ENCODE peak calls at places on chromosomes 11 and 22, in six cellular contexts. One of them, this sample, is unnamed.

GRCh38 chr11:12838463-12839120 is 164.4 kb downstream of the TEAD1 start:
- DNase-seq in naive thymus-derived CD4-positive, alpha-beta T cell: no peak
- DNase-seq in gastrocnemius medialis: no peak
- DNase-seq in PC-3: no peak
- DNase-seq in thoracic aorta: no peak
- DNase-seq in CD8-positive, alpha-beta memory T cell: no peak
- DNase-seq in this sample: no peak

GRCh38 chr11:62805991-62806441 is 776 bp upstream of the NXF1 start:
- DNase-seq in naive thymus-derived CD4-positive, alpha-beta T cell: no peak
- DNase-seq in thoracic aorta: no peak
- DNase-seq in CD8-positive, alpha-beta memory T cell: no peak
- DNase-seq in gastrocnemius medialis: peak; percentile 35
- DNase-seq in PC-3: no peak
- DNase-seq in this sample: no peak

GRCh38 chr11:68798221-68798813 is 43.4 kb downstream of the CPT1A start:
- DNase-seq in CD8-positive, alpha-beta memory T cell: peak; percentile 58
- DNase-seq in PC-3: peak; percentile 52
- DNase-seq in thoracic aorta: no peak
- DNase-seq in naive thymus-derived CD4-positive, alpha-beta T cell: peak; percentile 17
- DNase-seq in gastrocnemius medialis: no peak
- DNase-seq in this sample: peak; percentile 9

GRCh38 chr11:46026616-46027293 is 94.5 kb downstream of the PHF21A start:
- DNase-seq in thoracic aorta: no peak
- DNase-seq in CD8-positive, alpha-beta memory T cell: no peak
- DNase-seq in gastrocnemius medialis: no peak
- DNase-seq in naive thymus-derived CD4-positive, alpha-beta T cell: no peak
- DNase-seq in PC-3: no peak
- DNase-seq in this sample: no peak

GRCh38 chr11:132496341-132496740 is 1036.0 kb downstream of the OPCML start:
- DNase-seq in CD8-positive, alpha-beta memory T cell: no peak
- DNase-seq in thoracic aorta: no peak
- DNase-seq in naive thymus-derived CD4-positive, alpha-beta T cell: no peak
- DNase-seq in gastrocnemius medialis: no peak
- DNase-seq in PC-3: no peak
- DNase-seq in this sample: no peak

GRCh38 chr11:11027271-11027670 is 169.4 kb upstream of the ZBED5 start:
- DNase-seq in thoracic aorta: no peak
- DNase-seq in PC-3: peak; percentile 82
- DNase-seq in naive thymus-derived CD4-positive, alpha-beta T cell: no peak
- DNase-seq in CD8-positive, alpha-beta memory T cell: no peak
- DNase-seq in gastrocnemius medialis: no peak
- DNase-seq in this sample: no peak

GRCh38 chr11:2899080-2899783 is 13.7 kb upstream of the CDKN1C start:
- DNase-seq in thoracic aorta: no peak
- DNase-seq in PC-3: no peak
- DNase-seq in naive thymus-derived CD4-positive, alpha-beta T cell: no peak
- DNase-seq in CD8-positive, alpha-beta memory T cell: no peak
- DNase-seq in gastrocnemius medialis: peak; percentile 36
- DNase-seq in this sample: no peak

GRCh38 chr22:19359554-19360299 is 68.2 kb upstream of the CLTCL1 start:
- DNase-seq in PC-3: no peak
- DNase-seq in CD8-positive, alpha-beta memory T cell: no peak
- DNase-seq in gastrocnemius medialis: no peak
- DNase-seq in naive thymus-derived CD4-positive, alpha-beta T cell: no peak
- DNase-seq in thoracic aorta: no peak
- DNase-seq in this sample: no peak

GRCh38 chr11:33835143-33835878 is 56.6 kb downstream of the LMO2 start:
- DNase-seq in thoracic aorta: no peak
- DNase-seq in PC-3: peak; percentile 63
- DNase-seq in gastrocnemius medialis: no peak
- DNase-seq in CD8-positive, alpha-beta memory T cell: no peak
- DNase-seq in naive thymus-derived CD4-positive, alpha-beta T cell: no peak
- DNase-seq in this sample: peak; percentile 5

GRCh38 chr22:39471421-39472141 is 14.8 kb downstream of the MGAT3 start:
- DNase-seq in CD8-positive, alpha-beta memory T cell: no peak
- DNase-seq in gastrocnemius medialis: no peak
- DNase-seq in naive thymus-derived CD4-positive, alpha-beta T cell: no peak
- DNase-seq in PC-3: no peak
- DNase-seq in thoracic aorta: no peak
- DNase-seq in this sample: no peak

GRCh38 chr22:42061041-42061440 is 9.6 kb downstream of the NAGA start:
- DNase-seq in CD8-positive, alpha-beta memory T cell: no peak
- DNase-seq in naive thymus-derived CD4-positive, alpha-beta T cell: no peak
- DNase-seq in PC-3: no peak
- DNase-seq in thoracic aorta: no peak
- DNase-seq in gastrocnemius medialis: no peak
- DNase-seq in this sample: no peak

GRCh38 chr22:38490915-38491314 is 15.2 kb downstream of the DDX17 start:
- DNase-seq in gastrocnemius medialis: no peak
- DNase-seq in CD8-positive, alpha-beta memory T cell: no peak
- DNase-seq in naive thymus-derived CD4-positive, alpha-beta T cell: no peak
- DNase-seq in PC-3: no peak
- DNase-seq in thoracic aorta: no peak
- DNase-seq in this sample: no peak

GRCh38 chr11:126474888-126475626 is 119.6 kb downstream of the ST3GAL4 start:
- DNase-seq in CD8-positive, alpha-beta memory T cell: no peak
- DNase-seq in thoracic aorta: no peak
- DNase-seq in PC-3: no peak
- DNase-seq in naive thymus-derived CD4-positive, alpha-beta T cell: no peak
- DNase-seq in gastrocnemius medialis: no peak
- DNase-seq in this sample: no peak

GRCh38 chr11:83012168-83013067 is 59.3 kb downstream of the RAB30 start:
- DNase-seq in naive thymus-derived CD4-positive, alpha-beta T cell: no peak
- DNase-seq in CD8-positive, alpha-beta memory T cell: no peak
- DNase-seq in gastrocnemius medialis: no peak
- DNase-seq in thoracic aorta: no peak
- DNase-seq in PC-3: no peak
- DNase-seq in this sample: no peak

GRCh38 chr11:8356731-8357504 is 93.2 kb upstream of the LMO1 start:
- DNase-seq in PC-3: no peak
- DNase-seq in naive thymus-derived CD4-positive, alpha-beta T cell: no peak
- DNase-seq in CD8-positive, alpha-beta memory T cell: no peak
- DNase-seq in thoracic aorta: no peak
- DNase-seq in gastrocnemius medialis: no peak
- DNase-seq in this sample: no peak

GRCh38 chr11:17687946-17688670 is 31.3 kb upstream of the MYOD1 start:
- DNase-seq in gastrocnemius medialis: peak; percentile 95
- DNase-seq in CD8-positive, alpha-beta memory T cell: no peak
- DNase-seq in PC-3: no peak
- DNase-seq in naive thymus-derived CD4-positive, alpha-beta T cell: no peak
- DNase-seq in thoracic aorta: no peak
- DNase-seq in this sample: no peak

GRCh38 chr11:105719073-105719846 is 109.4 kb downstream of the GRIA4 start:
- DNase-seq in gastrocnemius medialis: no peak
- DNase-seq in CD8-positive, alpha-beta memory T cell: no peak
- DNase-seq in PC-3: peak; percentile 99
- DNase-seq in naive thymus-derived CD4-positive, alpha-beta T cell: no peak
- DNase-seq in thoracic aorta: no peak
- DNase-seq in this sample: no peak

GRCh38 chr11:6755303-6755952 is 16.3 kb downstream of the OR2AG2 start:
- DNase-seq in gastrocnemius medialis: no peak
- DNase-seq in thoracic aorta: no peak
- DNase-seq in CD8-positive, alpha-beta memory T cell: peak; percentile 55
- DNase-seq in PC-3: peak; percentile 60
- DNase-seq in naive thymus-derived CD4-positive, alpha-beta T cell: no peak
- DNase-seq in this sample: peak; percentile 31

GRCh38 chr11:114438303-114438702 is 964 bp upstream of the REXO2 start:
- DNase-seq in gastrocnemius medialis: no peak
- DNase-seq in PC-3: peak; percentile 80
- DNase-seq in thoracic aorta: no peak
- DNase-seq in CD8-positive, alpha-beta memory T cell: no peak
- DNase-seq in naive thymus-derived CD4-positive, alpha-beta T cell: no peak
- DNase-seq in this sample: no peak

DNA sequence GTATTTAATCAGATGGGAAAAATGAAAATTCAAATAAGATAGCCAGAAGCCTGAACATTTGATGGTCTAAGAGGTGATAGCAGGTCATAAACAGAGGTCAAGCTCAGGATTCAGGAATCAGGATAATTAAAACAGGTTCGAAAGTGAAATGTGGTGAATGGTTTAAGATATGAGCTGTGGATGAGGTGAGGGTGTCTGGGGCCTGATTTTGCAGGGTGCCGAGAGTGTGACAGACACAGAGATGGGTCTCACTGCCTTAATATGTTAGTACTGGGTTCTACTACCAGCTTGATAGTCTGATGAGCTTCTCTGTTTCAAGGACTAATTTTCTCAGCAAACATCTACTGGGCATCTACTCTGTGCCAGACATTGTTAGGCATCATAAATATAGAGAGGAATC is 19.9 kb upstream of the EMSY start:
- DNase-seq in PC-3: no peak
- DNase-seq in thoracic aorta: no peak
- DNase-seq in CD8-positive, alpha-beta memory T cell: no peak
- DNase-seq in naive thymus-derived CD4-positive, alpha-beta T cell: no peak
- DNase-seq in gastrocnemius medialis: no peak
- DNase-seq in this sample: no peak
- H3K27me3 ChIP-seq in PC-3: no peaks in the 10 kb centered on the region
- H3K27me3 ChIP-seq in thoracic aorta: no peaks in the 10 kb centered on the region
- H3K27me3 ChIP-seq in CD8-positive, alpha-beta memory T cell: no peaks in the 10 kb centered on the region
- H3K27me3 ChIP-seq in naive thymus-derived CD4-positive, alpha-beta T cell: no peaks in the 10 kb centered on the region
- H3K27me3 ChIP-seq in gastrocnemius medialis: no peaks in the 10 kb centered on the region
- H3K27me3 ChIP-seq in this sample: no peaks in the 10 kb centered on the region

GRCh38 chr11:15816996-15817395 is 539.4 kb downstream of the SOX6 start:
- DNase-seq in gastrocnemius medialis: no peak
- DNase-seq in naive thymus-derived CD4-positive, alpha-beta T cell: no peak
- DNase-seq in CD8-positive, alpha-beta memory T cell: no peak
- DNase-seq in thoracic aorta: no peak
- DNase-seq in PC-3: no peak
- DNase-seq in this sample: no peak

GRCh38 chr11:15815246-15816209 is 540.8 kb downstream of the SOX6 start:
- DNase-seq in PC-3: no peak
- DNase-seq in gastrocnemius medialis: no peak
- DNase-seq in naive thymus-derived CD4-positive, alpha-beta T cell: no peak
- DNase-seq in thoracic aorta: no peak
- DNase-seq in CD8-positive, alpha-beta memory T cell: no peak
- DNase-seq in this sample: no peak

GRCh38 chr11:15819679-15820286 is 536.6 kb downstream of the SOX6 start:
- DNase-seq in PC-3: peak; percentile 52
- DNase-seq in thoracic aorta: no peak
- DNase-seq in gastrocnemius medialis: peak; percentile 64
- DNase-seq in CD8-positive, alpha-beta memory T cell: no peak
- DNase-seq in naive thymus-derived CD4-positive, alpha-beta T cell: no peak
- DNase-seq in this sample: no peak

GRCh38 chr11:15816270-15816871 is 540.0 kb downstream of the SOX6 start:
- DNase-seq in gastrocnemius medialis: peak; percentile 39
- DNase-seq in PC-3: peak; percentile 15
- DNase-seq in CD8-positive, alpha-beta memory T cell: no peak
- DNase-seq in naive thymus-derived CD4-positive, alpha-beta T cell: no peak
- DNase-seq in thoracic aorta: no peak
- DNase-seq in this sample: no peak

GRCh38 chr11:15818132-15818842 is 538.1 kb downstream of the SOX6 start:
- DNase-seq in naive thymus-derived CD4-positive, alpha-beta T cell: no peak
- DNase-seq in CD8-positive, alpha-beta memory T cell: no peak
- DNase-seq in PC-3: no peak
- DNase-seq in gastrocnemius medialis: no peak
- DNase-seq in thoracic aorta: no peak
- DNase-seq in this sample: no peak
- H3K27ac ChIP-seq in naive thymus-derived CD4-positive, alpha-beta T cell: no peak overlapping the region
- H3K27ac ChIP-seq in CD8-positive, alpha-beta memory T cell: no peak overlapping the region
- H3K27ac ChIP-seq in PC-3: no peak overlapping the region
- H3K27ac ChIP-seq in gastrocnemius medialis: peak overlapping the region; percentile 48
- H3K27ac ChIP-seq in thoracic aorta: no peak overlapping the region
- H3K27ac ChIP-seq in this sample: no peak overlapping the region

DNA sequence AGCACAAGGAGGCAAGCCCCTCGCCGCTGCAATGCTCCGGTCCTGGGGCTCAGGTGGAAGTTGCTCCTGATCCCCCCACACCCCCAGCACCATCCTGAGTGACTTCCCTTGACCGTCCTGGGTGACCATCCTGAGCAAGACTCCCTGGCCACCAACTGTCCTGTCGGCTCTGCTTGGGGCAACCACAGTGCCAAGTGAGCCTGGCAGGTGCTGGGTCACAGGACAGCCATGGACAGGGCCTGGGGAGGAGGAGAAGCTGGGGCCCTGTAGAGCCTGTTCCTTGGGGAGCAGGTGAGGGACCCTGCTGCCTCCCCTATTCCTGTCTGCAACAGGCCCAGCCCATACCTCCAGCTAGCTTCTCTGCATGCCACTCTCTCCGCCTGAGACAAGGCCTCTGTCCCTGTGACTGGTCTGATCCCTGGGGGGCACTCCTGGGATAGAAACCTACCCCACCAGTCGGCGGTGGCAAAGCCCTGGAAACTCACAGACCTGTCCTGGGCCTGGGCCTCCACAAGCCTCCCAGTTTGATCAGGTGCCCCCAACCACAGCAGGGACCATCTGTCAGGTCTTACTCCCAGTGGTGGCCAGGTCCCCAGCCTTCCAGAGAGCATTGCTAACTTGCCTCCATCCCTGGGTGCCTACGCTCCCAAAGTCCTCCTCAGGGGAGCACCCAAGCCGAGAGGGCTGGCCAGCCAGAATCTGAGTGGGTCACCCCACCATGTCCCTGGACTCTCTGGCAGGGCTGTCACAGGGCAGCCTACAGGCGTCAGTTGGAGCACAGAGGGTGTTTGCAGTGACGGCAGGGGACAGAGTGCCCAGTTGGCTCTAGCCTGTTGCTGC is 68.7 kb upstream of the WNT7B start:
- DNase-seq in CD8-positive, alpha-beta memory T cell: peak; percentile 49
- DNase-seq in thoracic aorta: no peak
- DNase-seq in PC-3: no peak
- DNase-seq in naive thymus-derived CD4-positive, alpha-beta T cell: no peak
- DNase-seq in gastrocnemius medialis: peak; percentile 79
- DNase-seq in this sample: no peak
- H3K27me3 ChIP-seq in CD8-positive, alpha-beta memory T cell: no peaks in the 10 kb centered on the region
- H3K27me3 ChIP-seq in thoracic aorta: no peaks in the 10 kb centered on the region
- H3K27me3 ChIP-seq in PC-3: no peaks in the 10 kb centered on the region
- H3K27me3 ChIP-seq in naive thymus-derived CD4-positive, alpha-beta T cell: no peaks in the 10 kb centered on the region
- H3K27me3 ChIP-seq in gastrocnemius medialis: no peaks in the 10 kb centered on the region
- H3K27me3 ChIP-seq in this sample: no peaks in the 10 kb centered on the region

DNA sequence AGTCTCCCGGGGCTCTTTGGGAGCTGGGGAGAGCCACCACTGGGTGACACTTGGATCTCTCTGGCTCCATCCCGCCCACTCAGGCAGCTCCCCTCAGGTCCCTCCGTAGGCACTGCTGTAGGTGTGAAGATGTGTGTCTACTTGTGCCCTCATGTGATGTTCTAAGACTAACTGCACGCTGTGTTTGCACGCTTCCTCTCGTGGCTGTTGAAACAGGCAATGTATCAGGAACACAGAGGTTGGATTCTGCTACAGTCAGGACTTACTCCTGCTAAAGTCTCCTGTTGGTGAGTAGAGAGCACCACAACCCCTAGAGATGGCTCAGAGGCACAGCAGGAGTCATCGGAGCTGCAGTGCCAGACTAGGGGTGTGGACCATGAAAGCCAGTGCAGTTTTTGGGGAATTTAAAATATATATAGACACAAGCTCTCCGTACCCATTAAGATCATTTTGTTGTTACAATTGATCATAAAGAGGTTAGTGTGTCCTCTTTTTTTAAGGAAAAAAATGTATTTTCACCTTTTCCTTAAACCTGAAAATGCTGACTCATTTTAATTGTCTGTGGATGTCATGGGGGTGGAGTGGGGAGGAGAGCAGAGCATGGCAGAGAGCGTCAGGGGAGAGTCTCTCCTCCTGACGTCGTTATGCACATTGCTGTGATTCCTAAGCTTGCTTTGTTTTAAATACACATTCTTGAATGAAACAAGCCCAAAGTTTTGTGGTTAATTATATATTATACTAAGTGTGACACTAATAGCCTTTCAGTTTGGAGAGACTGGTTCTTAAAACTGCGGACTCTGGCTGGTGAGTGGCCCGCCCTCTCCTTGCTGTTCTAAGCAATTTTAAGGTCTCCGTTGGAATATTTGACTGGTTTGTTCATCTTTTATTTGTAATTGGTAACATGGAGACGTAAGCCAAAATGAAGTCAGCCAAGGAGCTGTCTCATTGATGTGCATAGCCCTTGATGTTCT is 16.2 kb upstream of the CTTN start:
- DNase-seq in naive thymus-derived CD4-positive, alpha-beta T cell: no peak
- DNase-seq in gastrocnemius medialis: no peak
- DNase-seq in thoracic aorta: no peak
- DNase-seq in CD8-positive, alpha-beta memory T cell: no peak
- DNase-seq in PC-3: no peak
- DNase-seq in this sample: no peak
- H3K27ac ChIP-seq in naive thymus-derived CD4-positive, alpha-beta T cell: no peak overlapping the region
- H3K27ac ChIP-seq in gastrocnemius medialis: no peak overlapping the region
- H3K27ac ChIP-seq in thoracic aorta: peak overlapping the region; percentile 49
- H3K27ac ChIP-seq in CD8-positive, alpha-beta memory T cell: no peak overlapping the region
- H3K27ac ChIP-seq in PC-3: no peak overlapping the region
- H3K27ac ChIP-seq in this sample: no peak overlapping the region

This sample was measured in CD4-positive, CD25-positive, alpha-beta regulatory T cell.